ENCODE peak calls at places on chromosomes 4 and X, in ten cellular contexts. K is cardiac fibroblast; S is bronchial epithelial cell; G is Daoy; U is ACHN; B is HEK293T; Y is fibroblast of lung; N is nephron progenitor cell; E is NB4; F is stimulated activated CD4-positive, alpha-beta T cell treated with anti-CD3 and anti-CD28 coated beads, Interleukin-12 subunit alpha, Interleukin-12 subunit beta, amount 100 ng/mL, for 4 hours. Z is an unnamed sample.

GRCh38 chr4:29560452-29560851 is 1159.7 kb upstream of the PCDH7 start:
- DNase-seq in Y (no peak), B (no peak), E (no peak), F (no peak), S (peak; percentile 7), G (no peak), K (no peak), U (peak; percentile 59), N (no peak), Z (no peak)

GRCh38 chr4:180456928-180457327 is 1786.3 kb upstream of the TENM3 start:
- DNase-seq in N (no peak), B (peak; percentile 9), G (no peak), F (no peak), K (no peak), U (no peak), E (no peak), Y (no peak), S (no peak), Z (no peak)

GRCh38 chr4:173486714-173487392 is 43.2 kb downstream of the HAND2 start:
- DNase-seq in B (no peak), S (no peak), F (no peak), E (no peak), U (no peak), N (no peak), K (no peak), Y (no peak), G (no peak), Z (no peak)

GRCh38 chr4:153402366-153402765 is 57.9 kb downstream of the MND1 start:
- DNase-seq in F (no peak), N (no peak), B (no peak), G (no peak), E (no peak), K (no peak), S (no peak), Y (no peak), U (no peak), Z (no peak)

GRCh38 chrX:154334496-154334895 is 38.9 kb downstream of the TKTL1 start:
- DNase-seq in K (peak; percentile 2), S (no peak), F (no peak), U (no peak), B (no peak), E (no peak), Y (no peak), G (no peak), N (no peak), Z (no peak)

GRCh38 chr4:28621541-28621940 is 1760.9 kb downstream of the STIM2 start:
- DNase-seq in N (no peak), K (no peak), S (peak; percentile 17), F (no peak), G (no peak), B (no peak), E (no peak), Y (peak; percentile 10), U (no peak), Z (no peak)

GRCh38 chr4:81218206-81218605 is 3.2 kb upstream of the PRKG2 start:
- DNase-seq in G (no peak), Y (no peak), U (no peak), N (no peak), F (no peak), B (no peak), S (peak; percentile 21), K (no peak), E (no peak), Z (no peak)

GRCh38 chr4:72094054-72094780 is 62.4 kb downstream of the NPFFR2 start:
- DNase-seq in S (no peak), G (peak; percentile 1), Y (no peak), F (no peak), N (no peak), B (no peak), U (no peak), K (no peak), E (no peak), Z (no peak)

GRCh38 chr4:8050555-8051206 is 107.9 kb downstream of the ABLIM2 start:
- DNase-seq in E (no peak), B (peak; percentile 61), N (peak; percentile 49), S (no peak), K (peak; percentile 70), F (no peak), U (no peak), Y (peak; percentile 52), G (peak; percentile 31), Z (no peak)

GRCh38 chrX:101708180-101708579 is 48.5 kb upstream of the ARMCX2 start:
- DNase-seq in N (no peak), B (no peak), F (no peak), E (no peak), K (no peak), G (no peak), S (no peak), U (no peak), Y (peak; percentile 0), Z (no peak)

GRCh38 chr4:116702949-116703348 is 382.4 kb downstream of the TRAM1L1 start:
- DNase-seq in Y (no peak), F (no peak), B (peak; percentile 8), K (no peak), S (no peak), N (no peak), E (peak; percentile 35), U (no peak), G (no peak), Z (no peak)

GRCh38 chr4:138938371-138938699 is 77.2 kb upstream of the NOCT start:
- DNase-seq in F (no peak), E (peak; percentile 57), G (peak; percentile 26), B (peak; percentile 25), Y (peak; percentile 72), S (peak; percentile 60), U (peak; percentile 43), K (peak; percentile 76), N (no peak), Z (no peak)

GRCh38 chrX:150508461-150509367 is 59.7 kb upstream of the MTM1 start:
- DNase-seq in B (no peak), E (no peak), Y (peak; percentile 51), K (peak; percentile 69), S (no peak), N (peak; percentile 21), G (no peak), U (no peak), F (no peak), Z (no peak)

GRCh38 chrX:11665144-11666040 is at the start of gene ARHGAP6:
- DNase-seq in N (peak; percentile 65), B (peak; percentile 24), K (peak; percentile 72), F (no peak), S (peak; percentile 0), E (no peak), Y (peak; percentile 77), U (peak; percentile 47), G (peak; percentile 16), Z (peak; percentile 16)

GRCh38 chr4:5941601-5942000 is 48.7 kb upstream of the CRMP1 start:
- DNase-seq in N (no peak), G (no peak), S (no peak), B (no peak), K (no peak), E (no peak), Y (no peak), F (no peak), U (no peak), Z (no peak)

GRCh38 chrX:133881011-133881410 is 104.4 kb downstream of the GPC3 start:
- DNase-seq in K (no peak), U (no peak), G (no peak), B (no peak), S (no peak), E (no peak), F (no peak), N (no peak), Y (no peak), Z (no peak)

GRCh38 chr4:111546881-111547280 is 598.4 kb upstream of the FAM241A start:
- DNase-seq in E (no peak), K (no peak), U (no peak), B (no peak), S (no peak), G (no peak), F (no peak), N (no peak), Y (no peak), Z (no peak)

GRCh38 chr4:18934197-18934596 is 912.6 kb upstream of the LCORL start:
- DNase-seq in N (no peak), K (no peak), F (no peak), B (no peak), G (no peak), Y (peak; percentile 4), S (peak; percentile 17), E (peak; percentile 7), U (peak; percentile 22), Z (no peak)

GRCh38 chrX:96756491-96756890 is 71.8 kb downstream of the DIAPH2 start:
- DNase-seq in G (no peak), K (no peak), U (no peak), B (no peak), Y (no peak), N (no peak), S (no peak), F (no peak), E (no peak), Z (no peak)

GRCh38 chr4:113607147-113607720 is 154.3 kb downstream of the CAMK2D start:
- DNase-seq in E (no peak), G (no peak), F (no peak), N (no peak), S (no peak), Y (no peak), B (no peak), K (no peak), U (no peak), Z (no peak)

GRCh38 chr4:74501579-74501978 is 56.6 kb downstream of the AREG start:
- DNase-seq in S (peak; percentile 90), B (no peak), U (peak; percentile 43), E (no peak), K (peak; percentile 62), Y (peak; percentile 86), N (no peak), F (no peak), G (peak; percentile 63), Z (no peak)

GRCh38 chr4:86940176-86940575 is 5.4 kb downstream of the AFF1 start:
- DNase-seq in Y (no peak), U (no peak), B (no peak), S (no peak), K (no peak), G (no peak), E (no peak), F (no peak), N (no peak), Z (no peak)

GRCh38 chrX:77415161-77415560 is 32.0 kb upstream of the FGF16 start:
- DNase-seq in F (no peak), Y (no peak), B (no peak), S (no peak), E (peak; percentile 9), N (no peak), U (no peak), K (peak; percentile 31), G (no peak), Z (no peak)

GRCh38 chr4:11028334-11028733 is 343.8 kb upstream of the CLNK start:
- DNase-seq in N (no peak), F (no peak), G (no peak), E (no peak), Y (no peak), U (no peak), K (no peak), B (no peak), S (no peak), Z (no peak)

GRCh38 chrX:34918856-34919255 is 23.7 kb upstream of the FAM47B start:
- DNase-seq in B (peak; percentile 45), K (peak; percentile 67), G (no peak), Y (peak; percentile 69), F (no peak), N (peak; percentile 8), U (peak; percentile 63), S (peak; percentile 59), E (peak; percentile 25), Z (no peak)

GRCh38 chr4:161555689-161556660 is 607.8 kb downstream of the FSTL5 start:
- DNase-seq in E (no peak), Y (peak; percentile 71), F (no peak), K (no peak), B (no peak), S (peak; percentile 69), G (peak; percentile 24), N (no peak), U (no peak), Z (no peak)

GRCh38 chr4:173450281-173450680 is 51.4 kb upstream of the SCRG1 start:
- DNase-seq in K (no peak), Y (no peak), F (no peak), E (no peak), U (no peak), G (no peak), S (peak; percentile 5), B (no peak), N (no peak), Z (no peak)

GRCh38 chrX:125090046-125090445 is 229.6 kb upstream of the TEX13C start:
- DNase-seq in B (no peak), Y (no peak), U (no peak), S (peak; percentile 4), E (no peak), N (no peak), F (no peak), G (peak; percentile 33), K (no peak), Z (no peak)